ENCODE peak calls at places on chromosomes 5 and 9, in ten cellular contexts. L is adipocyte; S is HTR-8/SVneo; D is activated CD4-positive, CD25-positive, alpha-beta regulatory T cell treated with anti-CD3 and anti-CD28 coated beads, Interleukin-2, amount 50 U/mL, for 72 hours; P is sciatic nerve; F is NCI-H2081; B is small intestine; V is H1; G is activated effector memory CD4-positive, alpha-beta T cell treated with anti-CD3 and anti-CD28 coated beads, Interleukin-2, amount 50 U/mL, for 16 hours; N is BE2C. I is an unnamed sample.

GRCh38 chr5:65722575-65723424 is 795 bp downstream of the NLN start:
- DNase-seq in G (no peak), N (peak), L (peak), D (no peak), B (peak), F (peak), P (no peak), V (peak), S (peak), I (no peak)

GRCh38 chr5:178126556-178126955 is 4.3 kb upstream of the RMND5B start:
- DNase-seq in P (no peak), G (no peak), L (no peak), S (no peak), B (no peak), V (no peak), D (no peak), F (no peak), N (no peak), I (no peak)

GRCh38 chr5:176772271-176773210 is 37.8 kb upstream of the UNC5A start:
- DNase-seq in F (no peak), N (no peak), S (no peak), P (peak), B (no peak), D (peak), L (no peak), V (peak), G (no peak), I (no peak)

GRCh38 chr5:58988938-58989337 is 406.1 kb downstream of the RAB3C start:
- DNase-seq in L (no peak), B (no peak), D (no peak), P (no peak), V (no peak), F (no peak), G (no peak), S (no peak), N (no peak), I (no peak)

GRCh38 chr5:50900952-50901510 is 234.6 kb downstream of the PARP8 start:
- DNase-seq in B (no peak), P (no peak), G (no peak), S (no peak), L (no peak), N (no peak), D (no peak), F (no peak), V (no peak), I (no peak)

GRCh38 chr9:71987471-71988371 is 72.7 kb downstream of the C9orf57 start:
- DNase-seq in G (no peak), D (no peak), S (no peak), L (no peak), F (no peak), N (peak), V (peak), B (no peak), P (no peak), I (no peak)

GRCh38 chr9:129610473-129611301 is 10.2 kb downstream of the C9orf50 start:
- DNase-seq in S (peak), G (peak), N (peak), P (peak), D (peak), F (peak), B (peak), V (peak), L (peak), I (no peak)

GRCh38 chr9:78566948-78567675 is 270.2 kb downstream of the PSAT1 start:
- DNase-seq in S (peak), F (no peak), D (no peak), G (no peak), V (no peak), B (no peak), N (peak), L (peak), P (no peak), I (no peak)

GRCh38 chr9:91047529-91047928 is 245.9 kb downstream of the SYK start:
- DNase-seq in D (no peak), S (no peak), G (peak), B (peak), L (no peak), V (no peak), F (no peak), P (no peak), N (no peak), I (no peak)

GRCh38 chr9:21684831-21685362 is 117.5 kb upstream of the MTAP start:
- DNase-seq in V (no peak), L (peak), P (no peak), S (no peak), D (no peak), F (no peak), G (peak), N (no peak), B (peak), I (peak)

GRCh38 chr5:151068571-151069197 is 12.2 kb downstream of the TNIP1 start:
- DNase-seq in V (no peak), S (no peak), B (no peak), N (no peak), D (no peak), P (no peak), F (no peak), G (peak), L (peak), I (no peak)

GRCh38 chr5:112779531-112779930 is 41.8 kb downstream of the APC start:
- DNase-seq in P (no peak), G (no peak), D (no peak), L (peak), B (no peak), S (no peak), F (no peak), V (no peak), N (no peak), I (no peak)

GRCh38 chr5:127582723-127583370 is 65.4 kb downstream of the PRRC1 start:
- DNase-seq in L (no peak), D (no peak), N (no peak), B (no peak), F (no peak), P (no peak), G (no peak), V (no peak), S (no peak), I (no peak)

GRCh38 chr5:96733771-96734498 is 71.8 kb downstream of the CAST start:
- DNase-seq in L (no peak), S (no peak), F (no peak), G (no peak), V (no peak), D (no peak), B (peak), P (no peak), N (no peak), I (no peak)

GRCh38 chr5:99019812-99020697 is 91.2 kb upstream of the CHD1 start:
- DNase-seq in N (peak), G (no peak), L (peak), S (peak), B (peak), P (no peak), V (no peak), F (peak), D (no peak), I (peak)

GRCh38 chr5:103093727-103094126 is 26.2 kb downstream of the GIN1 start:
- DNase-seq in S (no peak), B (no peak), V (no peak), G (no peak), P (no peak), F (no peak), D (no peak), L (no peak), N (no peak), I (no peak)

GRCh38 chr5:124126504-124127240 is 614.7 kb downstream of the CSNK1G3 start:
- DNase-seq in B (no peak), S (no peak), V (no peak), F (no peak), L (no peak), D (no peak), N (no peak), G (no peak), P (no peak), I (no peak)

GRCh38 chr9:124660341-124660801 is 110.7 kb downstream of the NR6A1 start:
- DNase-seq in D (no peak), B (peak), L (peak), P (no peak), V (no peak), S (no peak), G (no peak), N (peak), F (peak), I (peak)

I was measured in pulmonary artery endothelial cell.